ENCODE peak calls at places on chromosome 1, in six cellular contexts. One of them, this sample, is unnamed.

GRCh38 chr1:218591966-218592365 is 246.8 kb downstream of the TGFB2 start:
- DNase-seq in NCI-H748 treated with DMSO at 0.1 percent for 48 hours: no peak
- DNase-seq in C1 segment of cervical spinal cord: no peak
- DNase-seq in NCI-H1092: no peak
- DNase-seq in hippocampal formation: no peak
- DNase-seq in HFF-Myc: no peak
- DNase-seq in this sample: no peak

GRCh38 chr1:215731699-215732098 is 164.6 kb downstream of the KCTD3 start:
- DNase-seq in NCI-H748 treated with DMSO at 0.1 percent for 48 hours: no peak
- DNase-seq in C1 segment of cervical spinal cord: no peak
- DNase-seq in NCI-H1092: no peak
- DNase-seq in hippocampal formation: no peak
- DNase-seq in HFF-Myc: no peak
- DNase-seq in this sample: no peak

GRCh38 chr1:176994926-176995596 is 169.5 kb downstream of the ASTN1 start:
- DNase-seq in NCI-H748 treated with DMSO at 0.1 percent for 48 hours: no peak
- DNase-seq in C1 segment of cervical spinal cord: no peak
- DNase-seq in NCI-H1092: no peak
- DNase-seq in hippocampal formation: no peak
- DNase-seq in HFF-Myc: no peak
- DNase-seq in this sample: no peak

GRCh38 chr1:21816602-21817302 is 4.7 kb downstream of the LDLRAD2 start:
- DNase-seq in NCI-H748 treated with DMSO at 0.1 percent for 48 hours: no peak
- DNase-seq in C1 segment of cervical spinal cord: no peak
- DNase-seq in NCI-H1092: no peak
- DNase-seq in hippocampal formation: no peak
- DNase-seq in HFF-Myc: no peak
- DNase-seq in this sample: no peak

GRCh38 chr1:222182641-222183040 is 365.3 kb downstream of the HHIPL2 start:
- DNase-seq in NCI-H748 treated with DMSO at 0.1 percent for 48 hours: no peak
- DNase-seq in C1 segment of cervical spinal cord: no peak
- DNase-seq in NCI-H1092: no peak
- DNase-seq in hippocampal formation: no peak
- DNase-seq in HFF-Myc: no peak
- DNase-seq in this sample: no peak

GRCh38 chr1:87853576-87854351 is 525.1 kb downstream of the LMO4 start:
- DNase-seq in NCI-H748 treated with DMSO at 0.1 percent for 48 hours: no peak
- DNase-seq in C1 segment of cervical spinal cord: no peak
- DNase-seq in NCI-H1092: no peak
- DNase-seq in hippocampal formation: no peak
- DNase-seq in HFF-Myc: no peak
- DNase-seq in this sample: no peak

GRCh38 chr1:217917277-217917887 is 286.2 kb downstream of the SPATA17 start:
- DNase-seq in NCI-H748 treated with DMSO at 0.1 percent for 48 hours: no peak
- DNase-seq in C1 segment of cervical spinal cord: no peak
- DNase-seq in NCI-H1092: no peak
- DNase-seq in hippocampal formation: no peak
- DNase-seq in HFF-Myc: no peak
- DNase-seq in this sample: no peak

GRCh38 chr1:163842546-163842945 is 520.8 kb downstream of the NUF2 start:
- DNase-seq in NCI-H748 treated with DMSO at 0.1 percent for 48 hours: no peak
- DNase-seq in C1 segment of cervical spinal cord: no peak
- DNase-seq in NCI-H1092: no peak
- DNase-seq in hippocampal formation: no peak
- DNase-seq in HFF-Myc: peak; percentile 60
- DNase-seq in this sample: no peak

GRCh38 chr1:160211010-160211790 is 6.0 kb downstream of the PEA15 start:
- DNase-seq in NCI-H748 treated with DMSO at 0.1 percent for 48 hours: no peak
- DNase-seq in C1 segment of cervical spinal cord: no peak
- DNase-seq in NCI-H1092: no peak
- DNase-seq in hippocampal formation: peak; percentile 67
- DNase-seq in HFF-Myc: no peak
- DNase-seq in this sample: no peak

GRCh38 chr1:16151200-16151708 is 4.6 kb downstream of the EPHA2 start:
- DNase-seq in NCI-H748 treated with DMSO at 0.1 percent for 48 hours: no peak
- DNase-seq in C1 segment of cervical spinal cord: no peak
- DNase-seq in NCI-H1092: no peak
- DNase-seq in hippocampal formation: no peak
- DNase-seq in HFF-Myc: no peak
- DNase-seq in this sample: no peak

GRCh38 chr1:8586438-8586837 is 231.0 kb downstream of the RERE start:
- DNase-seq in NCI-H748 treated with DMSO at 0.1 percent for 48 hours: no peak
- DNase-seq in C1 segment of cervical spinal cord: no peak
- DNase-seq in NCI-H1092: no peak
- DNase-seq in hippocampal formation: no peak
- DNase-seq in HFF-Myc: peak; percentile 38
- DNase-seq in this sample: no peak

GRCh38 chr1:97827887-97828286 is 92.9 kb downstream of the DPYD start:
- DNase-seq in NCI-H748 treated with DMSO at 0.1 percent for 48 hours: peak; percentile 34
- DNase-seq in C1 segment of cervical spinal cord: no peak
- DNase-seq in NCI-H1092: no peak
- DNase-seq in hippocampal formation: no peak
- DNase-seq in HFF-Myc: no peak
- DNase-seq in this sample: no peak

GRCh38 chr1:77228836-77229235 is 9.6 kb upstream of the PIGK start:
- DNase-seq in NCI-H748 treated with DMSO at 0.1 percent for 48 hours: no peak
- DNase-seq in C1 segment of cervical spinal cord: no peak
- DNase-seq in NCI-H1092: no peak
- DNase-seq in hippocampal formation: no peak
- DNase-seq in HFF-Myc: no peak
- DNase-seq in this sample: no peak

GRCh38 chr1:110673805-110674336 is 869 bp downstream of the KCNA3 start:
- DNase-seq in NCI-H748 treated with DMSO at 0.1 percent for 48 hours: no peak
- DNase-seq in C1 segment of cervical spinal cord: no peak
- DNase-seq in NCI-H1092: no peak
- DNase-seq in hippocampal formation: no peak
- DNase-seq in HFF-Myc: no peak
- DNase-seq in this sample: no peak

GRCh38 chr1:234944439-234945369 is 183.9 kb downstream of the TOMM20 start:
- DNase-seq in NCI-H748 treated with DMSO at 0.1 percent for 48 hours: no peak
- DNase-seq in C1 segment of cervical spinal cord: no peak
- DNase-seq in NCI-H1092: no peak
- DNase-seq in hippocampal formation: no peak
- DNase-seq in HFF-Myc: no peak
- DNase-seq in this sample: no peak

GRCh38 chr1:211353562-211354212 is 27.1 kb downstream of the TRAF5 start:
- DNase-seq in NCI-H748 treated with DMSO at 0.1 percent for 48 hours: no peak
- DNase-seq in C1 segment of cervical spinal cord: no peak
- DNase-seq in NCI-H1092: no peak
- DNase-seq in hippocampal formation: no peak
- DNase-seq in HFF-Myc: no peak
- DNase-seq in this sample: no peak

GRCh38 chr1:83698644-83699043 is 300.3 kb downstream of the TTLL7 start:
- DNase-seq in NCI-H748 treated with DMSO at 0.1 percent for 48 hours: no peak
- DNase-seq in C1 segment of cervical spinal cord: no peak
- DNase-seq in NCI-H1092: no peak
- DNase-seq in hippocampal formation: no peak
- DNase-seq in HFF-Myc: no peak
- DNase-seq in this sample: no peak

GRCh38 chr1:31621498-31621820 is 4.0 kb downstream of the HCRTR1 start:
- DNase-seq in NCI-H748 treated with DMSO at 0.1 percent for 48 hours: no peak
- DNase-seq in C1 segment of cervical spinal cord: no peak
- DNase-seq in NCI-H1092: no peak
- DNase-seq in hippocampal formation: no peak
- DNase-seq in HFF-Myc: no peak
- DNase-seq in this sample: no peak

GRCh38 chr1:109478806-109479205 is 4.9 kb upstream of the ATXN7L2 start:
- DNase-seq in NCI-H748 treated with DMSO at 0.1 percent for 48 hours: no peak
- DNase-seq in C1 segment of cervical spinal cord: no peak
- DNase-seq in NCI-H1092: no peak
- DNase-seq in hippocampal formation: no peak
- DNase-seq in HFF-Myc: no peak
- DNase-seq in this sample: no peak